ENCODE peak calls at places on chromosomes 12 and 14, in nine cellular contexts. Q is endothelial cell, T is AG09319, Z is heart left ventricle, M is A549, X is fibroblast of mammary gland, Y is transverse colon, U is OCI-LY7, L is left ventricle myocardium inferior. C is an unnamed sample.

GRCh38 chr14:68941820-68942219 is 37.3 kb downstream of the ACTN1 start:
- DNase-seq in Q (peak; percentile 54), T (peak; percentile 57), Z (no peak), M (peak; percentile 95), X (peak; percentile 73), Y (peak; percentile 53), U (no peak), L (peak; percentile 50), C (no peak)

GRCh38 chr14:99256483-99256874 is 15.5 kb downstream of the BCL11B start:
- DNase-seq in Q (no peak), T (no peak), Z (no peak), M (no peak), X (no peak), Y (no peak), U (no peak), L (no peak), C (no peak)

GRCh38 chr14:101020971-101021370 is 117.4 kb upstream of the RTL1 start:
- DNase-seq in Q (no peak), T (no peak), Z (no peak), M (no peak), X (no peak), Y (peak; percentile 5), U (no peak), L (peak; percentile 5), C (no peak)

GRCh38 chr14:33962016-33962415 is 11.1 kb upstream of the EGLN3 start:
- DNase-seq in Q (no peak), T (no peak), Z (no peak), M (no peak), X (no peak), Y (no peak), U (no peak), L (no peak), C (no peak)

GRCh38 chr14:24123465-24124417 is 6.7 kb upstream of the FITM1 start:
- DNase-seq in Q (no peak), T (no peak), Z (no peak), M (no peak), X (no peak), Y (no peak), U (no peak), L (no peak), C (no peak)

GRCh38 chr12:33752854-33753253 is 269.4 kb upstream of the ALG10 start:
- DNase-seq in Q (no peak), T (no peak), Z (no peak), M (no peak), X (no peak), Y (no peak), U (no peak), L (no peak), C (no peak)

GRCh38 chr12:109737631-109738030 is 24.0 kb downstream of the FAM222A start:
- DNase-seq in Q (no peak), T (no peak), Z (peak; percentile 18), M (no peak), X (no peak), Y (no peak), U (no peak), L (no peak), C (no peak)

GRCh38 chr14:106694638-106695393 is 1168.4 kb downstream of the TMEM121 start:
- DNase-seq in Q (no peak), T (no peak), Z (no peak), M (peak; percentile 17), X (no peak), Y (peak; percentile 63), U (no peak), L (peak; percentile 16), C (peak; percentile 59)

GRCh38 chr12:65999564-66000280 is 130.8 kb downstream of the LLPH start:
- DNase-seq in Q (no peak), T (no peak), Z (no peak), M (no peak), X (no peak), Y (no peak), U (no peak), L (no peak), C (no peak)

GRCh38 chr12:11023387-11023786 is 967 bp upstream of the TAS2R19 start:
- DNase-seq in Q (no peak), T (no peak), Z (no peak), M (no peak), X (no peak), Y (no peak), U (no peak), L (no peak), C (no peak)

GRCh38 chr12:93883436-93884154 is 206.4 kb downstream of the CRADD start:
- DNase-seq in Q (no peak), T (no peak), Z (no peak), M (peak; percentile 40), X (peak; percentile 85), Y (no peak), U (no peak), L (no peak), C (no peak)

GRCh38 chr14:68458840-68459469 is 333.9 kb downstream of the ZFP36L1 start:
- DNase-seq in Q (peak; percentile 28), T (peak; percentile 71), Z (no peak), M (peak; percentile 100), X (peak; percentile 82), Y (peak; percentile 49), U (no peak), L (peak; percentile 45), C (no peak)

GRCh38 chr12:82555699-82556098 is 131.0 kb upstream of the TMTC2 start:
- DNase-seq in Q (no peak), T (no peak), Z (no peak), M (no peak), X (no peak), Y (no peak), U (no peak), L (no peak), C (no peak)

GRCh38 chr12:87376722-87377121 is 652.5 kb downstream of the C12orf50 start:
- DNase-seq in Q (no peak), T (no peak), Z (no peak), M (no peak), X (no peak), Y (no peak), U (no peak), L (no peak), C (no peak)

GRCh38 chr12:28027328-28027727 is 54.8 kb upstream of the PTHLH start:
- DNase-seq in Q (no peak), T (no peak), Z (no peak), M (no peak), X (no peak), Y (no peak), U (no peak), L (no peak), C (no peak)

GRCh38 chr12:97716356-97716755 is 253.8 kb downstream of the RMST start:
- DNase-seq in Q (no peak), T (no peak), Z (no peak), M (peak; percentile 13), X (peak; percentile 45), Y (no peak), U (peak; percentile 8), L (no peak), C (no peak)

GRCh38 chr14:94539181-94539580 is 22.1 kb upstream of the SERPINA4 start:
- DNase-seq in Q (no peak), T (no peak), Z (no peak), M (no peak), X (no peak), Y (no peak), U (no peak), L (no peak), C (no peak)

GRCh38 chr14:94532462-94532861 is 23.2 kb upstream of the SERPINA12 start:
- DNase-seq in Q (no peak), T (no peak), Z (no peak), M (no peak), X (peak; percentile 52), Y (no peak), U (no peak), L (no peak), C (no peak)

GRCh38 chr14:94540031-94540794 is 21.0 kb upstream of the SERPINA4 start:
- DNase-seq in Q (peak; percentile 22), T (no peak), Z (no peak), M (peak; percentile 27), X (peak; percentile 25), Y (no peak), U (no peak), L (no peak), C (no peak)

GRCh38 chr14:94538070-94538740 is 23.0 kb upstream of the SERPINA4 start:
- DNase-seq in Q (no peak), T (no peak), Z (no peak), M (no peak), X (no peak), Y (no peak), U (no peak), L (no peak), C (no peak)

DNA sequence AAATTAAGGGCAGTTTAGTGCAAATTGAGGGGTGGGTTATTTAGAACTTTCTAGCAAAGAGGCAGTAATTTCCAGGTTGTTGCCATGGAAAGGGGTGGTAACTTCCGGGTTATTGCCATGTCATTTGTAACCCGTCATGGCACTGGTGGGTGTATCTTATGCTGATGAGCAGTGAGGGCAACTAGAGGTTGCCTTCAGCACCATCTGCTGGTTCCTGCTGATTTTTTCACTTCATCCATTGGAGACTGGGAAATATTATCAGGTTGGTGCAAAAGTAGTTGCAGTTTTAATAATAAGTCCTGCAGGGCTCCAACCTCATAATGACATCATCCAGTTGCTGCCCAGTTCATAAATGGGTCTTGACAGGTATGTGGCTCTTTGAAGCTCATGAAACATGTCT is 24.4 kb upstream of the SERPINA4 start:
- DNase-seq in Q (no peak), T (no peak), Z (no peak), M (peak; percentile 65), X (peak; percentile 20), Y (no peak), U (peak; percentile 37), L (no peak), C (no peak)
- TF ChIP-seq CTCF in Q (no peak), T (no peak), Z (no peak), M (no peak), X (peak; percentile 15), Y (no peak), U (peak; percentile 53), L (no peak), C (no peak)

GRCh38 chr12:57008113-57008687 is 1.9 kb upstream of the ZBTB39 start:
- DNase-seq in Q (no peak), T (peak; percentile 37), Z (no peak), M (peak; percentile 79), X (peak; percentile 76), Y (no peak), U (peak; percentile 79), L (no peak), C (peak; percentile 74)
- TF ChIP-seq CTCF in Q (peak; percentile 49), T (peak; percentile 75), Z (peak; percentile 33), M (peak; percentile 72), X (peak; percentile 71), Y (peak; percentile 76), U (peak; percentile 88), L (peak; percentile 61), C (peak; percentile 46)

DNA sequence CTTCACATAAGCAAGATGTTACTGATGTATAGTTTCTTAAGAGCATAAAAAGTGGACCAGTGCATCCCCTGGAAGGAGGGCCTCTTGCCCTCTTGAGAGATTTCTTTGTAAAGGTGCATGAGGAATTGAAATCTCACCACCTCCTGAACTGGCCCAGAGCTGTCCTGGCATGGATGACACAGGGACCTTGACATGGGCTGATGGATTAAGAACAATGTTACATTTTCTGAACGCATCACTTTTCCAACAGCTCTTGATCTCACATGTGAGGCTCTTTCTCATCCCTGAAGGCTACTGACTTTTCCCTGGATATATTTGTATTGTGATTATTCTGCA is 360.4 kb downstream of the RGS6 start:
- DNase-seq in Q (no peak), T (no peak), Z (no peak), M (no peak), X (no peak), Y (no peak), U (no peak), L (no peak), C (no peak)
- TF ChIP-seq CTCF in Q (peak; percentile 8), T (no peak), Z (no peak), M (no peak), X (no peak), Y (no peak), U (peak; percentile 22), L (peak; percentile 2), C (no peak)

GRCh38 chr12:105278043-105278697 is 42.2 kb upstream of the APPL2 start:
- DNase-seq in Q (no peak), T (no peak), Z (no peak), M (peak; percentile 57), X (peak; percentile 30), Y (no peak), U (peak; percentile 7), L (no peak), C (no peak)
- TF ChIP-seq CTCF in Q (peak; percentile 30), T (no peak), Z (no peak), M (peak; percentile 13), X (peak; percentile 31), Y (peak; percentile 19), U (peak; percentile 25), L (no peak), C (no peak)